ENCODE peak calls at places on chromosome 7, in five cellular contexts. S, M, Y, N and O are unnamed samples.

GRCh38 chr7:1095621-1096155 is 7.8 kb downstream of the GPER1 start:
- DNase-seq in S (no peak), M (no peak), Y (no peak), N (no peak), O (no peak)

GRCh38 chr7:22166928-22167327 is 190.0 kb downstream of the RAPGEF5 start:
- DNase-seq in S (no peak), M (no peak), Y (no peak), N (no peak), O (no peak)

GRCh38 chr7:122362473-122362872 is 57.9 kb upstream of the FEZF1 start:
- DNase-seq in S (no peak), M (no peak), Y (no peak), N (no peak), O (no peak)

GRCh38 chr7:26499316-26499897 is 207.7 kb downstream of the SNX10 start:
- DNase-seq in S (no peak), M (no peak), Y (no peak), N (no peak), O (no peak)

GRCh38 chr7:30134523-30135270 is at the start of gene MTURN:
- DNase-seq in S (peak), M (peak), Y (peak), N (peak), O (no peak)

GRCh38 chr7:155373359-155374273 is 75.9 kb downstream of the INSIG1 start:
- DNase-seq in S (no peak), M (peak), Y (no peak), N (no peak), O (no peak)

GRCh38 chr7:87411186-87411585 is 64.3 kb downstream of the ABCB4 start:
- DNase-seq in S (no peak), M (no peak), Y (no peak), N (no peak), O (no peak)

GRCh38 chr7:40721344-40721949 is 586.6 kb downstream of the SUGCT start:
- DNase-seq in S (no peak), M (no peak), Y (no peak), N (no peak), O (no peak)

GRCh38 chr7:83468251-83468739 is 180.6 kb downstream of the SEMA3E start:
- DNase-seq in S (peak), M (peak), Y (peak), N (peak), O (peak)

GRCh38 chr7:155721056-155721455 is 76.6 kb downstream of the RBM33 start:
- DNase-seq in S (no peak), M (peak), Y (no peak), N (no peak), O (no peak)

GRCh38 chr7:106609416-106609815 is 51.5 kb downstream of the CCDC71L start:
- DNase-seq in S (no peak), M (no peak), Y (no peak), N (peak), O (peak)

GRCh38 chr7:99380823-99381663 is 6.5 kb downstream of the ARPC1B start:
- DNase-seq in S (peak), M (peak), Y (no peak), N (no peak), O (no peak)

GRCh38 chr7:51732066-51732465 is 415.5 kb upstream of the COBL start:
- DNase-seq in S (no peak), M (no peak), Y (no peak), N (no peak), O (no peak)

GRCh38 chr7:51727441-51727840 is 410.8 kb upstream of the COBL start:
- DNase-seq in S (no peak), M (no peak), Y (no peak), N (no peak), O (no peak)

GRCh38 chr7:51731086-51731485 is 414.5 kb upstream of the COBL start:
- DNase-seq in S (no peak), M (no peak), Y (no peak), N (no peak), O (no peak)

DNA sequence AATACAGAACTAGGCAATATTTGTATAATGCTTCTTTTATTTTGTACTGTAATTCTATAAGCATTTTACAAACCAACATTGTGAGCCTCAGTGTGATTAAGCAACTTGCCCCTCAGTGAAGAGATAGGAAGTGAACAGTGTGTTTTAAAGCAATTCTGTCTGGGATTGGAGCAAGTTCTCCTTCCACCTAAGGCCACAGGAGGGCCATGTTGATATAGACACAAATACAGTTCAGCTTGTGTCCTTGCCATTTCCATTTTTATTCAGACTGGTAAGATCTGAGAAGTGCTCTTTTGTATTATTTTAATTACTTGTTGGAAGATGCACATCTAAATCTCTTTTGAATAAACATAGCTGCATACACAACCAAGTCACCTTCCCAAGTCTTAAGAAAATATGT is 416.3 kb upstream of the COBL start:
- DNase-seq in S (no peak), M (no peak), Y (no peak), N (no peak), O (no peak)
- TF ChIP-seq CTCF in S (no peak), M (no peak), Y (no peak), N (no peak), O (no peak)

GRCh38 chr7:102222445-102222844 is 64.2 kb upstream of the SH2B2 start:
- DNase-seq in S (no peak), M (no peak), Y (no peak), N (no peak), O (no peak)

GRCh38 chr7:102221961-102222360 is 64.7 kb upstream of the SH2B2 start:
- DNase-seq in S (no peak), M (no peak), Y (no peak), N (no peak), O (no peak)

GRCh38 chr7:102223175-102223574 is 63.5 kb upstream of the SH2B2 start:
- DNase-seq in S (no peak), M (no peak), Y (no peak), N (no peak), O (no peak)

GRCh38 chr7:102220229-102220850 is 66.3 kb upstream of the SH2B2 start:
- DNase-seq in S (no peak), M (no peak), Y (no peak), N (no peak), O (no peak)

GRCh38 chr7:102220929-102221850 is 65.5 kb upstream of the SH2B2 start:
- DNase-seq in S (no peak), M (no peak), Y (no peak), N (peak), O (no peak)
- H3K4me3 ChIP-seq in S (no peak), M (no peak), Y (no peak), N (peak), O (no peak)

DNA sequence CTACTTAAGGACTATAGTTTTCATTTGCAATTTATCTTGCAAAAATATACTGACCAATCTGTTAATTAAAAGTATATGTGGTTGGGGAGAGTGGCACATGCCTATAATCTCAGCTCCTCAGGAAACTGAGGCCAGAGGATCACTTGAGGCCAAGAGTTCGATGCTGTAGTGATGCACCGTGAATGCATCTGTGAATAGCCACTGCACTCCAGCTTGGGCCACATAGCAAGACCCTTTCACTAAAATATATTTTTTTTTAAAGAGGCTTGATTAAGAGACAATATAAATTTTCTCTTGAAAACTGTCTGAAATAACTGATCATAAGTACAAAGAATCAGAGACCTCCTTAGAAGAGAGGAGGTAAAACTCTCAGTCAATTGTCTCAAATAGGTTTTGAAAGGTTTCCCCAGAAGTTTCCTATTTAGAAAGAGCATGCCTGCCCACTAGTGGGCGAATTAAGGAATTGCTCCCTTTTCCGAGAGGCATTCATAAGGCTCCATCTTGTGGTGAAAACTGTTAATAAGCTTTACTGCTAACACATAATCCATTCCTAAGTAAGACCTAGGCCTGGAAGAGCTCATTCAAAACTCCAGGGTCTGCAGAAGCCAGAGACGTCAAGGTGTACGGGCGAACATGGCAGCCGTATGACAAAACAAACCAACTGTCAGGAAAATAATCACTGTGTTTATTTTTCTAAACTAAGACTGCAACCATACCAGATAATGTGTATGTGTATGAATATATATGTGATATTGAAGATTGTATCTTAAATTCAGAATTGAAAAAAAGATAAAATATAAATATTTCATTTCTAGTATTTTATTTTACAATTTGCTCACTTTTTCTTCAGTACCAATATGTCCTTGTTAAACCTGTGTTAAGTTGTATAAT is 6.8 kb upstream of the TAS2R40 start:
- DNase-seq in S (peak), M (no peak), Y (no peak), N (peak), O (peak)
- TF ChIP-seq CTCF in S (peak), M (peak), Y (peak), N (peak), O (peak)

GRCh38 chr7:2802504-2803341 is 41.4 kb downstream of the GNA12 start:
- DNase-seq in S (peak), M (no peak), Y (no peak), N (no peak), O (no peak)
- H3K4me3 ChIP-seq in S (peak), M (peak), Y (peak), N (peak), O (no peak)

DNA sequence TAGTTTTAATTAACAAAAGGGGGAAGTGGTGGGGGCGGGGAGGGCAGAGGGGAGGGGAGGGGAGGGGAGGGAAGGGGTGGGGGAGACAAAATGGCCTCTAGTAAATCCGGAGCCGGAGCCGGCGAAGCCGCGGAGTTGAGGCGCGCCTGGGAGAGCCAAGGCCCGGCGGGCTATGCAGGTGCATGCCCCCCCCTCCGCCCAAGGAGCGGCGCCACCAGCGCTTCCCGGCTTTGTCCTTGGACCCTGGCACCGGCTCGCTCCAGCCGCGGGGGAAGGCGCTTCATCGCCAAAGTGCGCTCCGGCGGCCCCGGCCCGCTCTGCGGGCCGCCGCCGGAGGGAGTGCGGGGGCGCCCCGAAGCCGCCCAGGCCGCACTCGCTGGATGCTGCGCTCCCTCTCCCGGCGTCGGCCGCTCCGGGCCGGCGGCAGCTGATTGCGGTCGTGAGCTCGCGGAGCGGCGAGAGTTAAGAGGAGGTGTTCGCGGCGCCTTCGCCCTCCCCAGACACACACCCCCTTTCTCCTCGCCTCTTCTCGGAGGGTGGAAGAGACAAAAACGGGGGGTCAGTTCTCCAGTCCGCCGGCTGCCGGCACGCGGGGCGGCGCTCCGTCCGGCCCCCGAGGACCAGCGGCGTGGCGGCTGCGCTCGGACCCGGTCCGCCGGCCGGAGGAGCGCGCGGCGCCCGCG is at the start of gene LRRC4:
- DNase-seq in S (no peak), M (peak), Y (no peak), N (no peak), O (no peak)
- TF ChIP-seq CTCF in S (no peak), M (no peak), Y (no peak), N (peak), O (no peak)